ENCODE peak calls at places on chromosomes 12 and 14, in seven cellular contexts. H is HFF-Myc, V is H7, K is uterus, Z is cardiac muscle cell, Y is NB4, L is hepatocyte. F is an unnamed sample.

GRCh38 chr14:106037380-106037779 is 511.0 kb downstream of the TMEM121 start:
- DNase-seq in K (no peak), L (no peak), V (no peak), Y (no peak), H (no peak), Z (no peak), F (no peak)

GRCh38 chr12:94987806-94988205 is 15.7 kb downstream of the NDUFA12 start:
- DNase-seq in H (no peak), V (no peak), Z (no peak), Y (no peak), L (no peak), K (no peak), F (no peak)

GRCh38 chr12:109870648-109871047 is 9.7 kb downstream of the GLTP start:
- DNase-seq in Z (no peak), L (no peak), K (no peak), H (no peak), Y (peak), V (no peak), F (no peak)

GRCh38 chr14:74271365-74271764 is 31.4 kb downstream of the ABCD4 start:
- DNase-seq in L (no peak), Z (no peak), V (no peak), Y (no peak), K (no peak), H (no peak), F (no peak)

GRCh38 chr14:73833530-73834257 is 17.9 kb upstream of the PTGR2 start:
- DNase-seq in K (no peak), L (peak), Y (no peak), Z (peak), V (peak), H (no peak), F (no peak)

GRCh38 chr12:64780220-64780530 is 21.0 kb upstream of the GNS start:
- DNase-seq in H (no peak), Y (no peak), L (no peak), V (no peak), K (no peak), Z (no peak), F (no peak)

GRCh38 chr12:71208053-71208685 is 50.4 kb upstream of the TSPAN8 start:
- DNase-seq in V (no peak), Y (no peak), H (no peak), Z (no peak), L (no peak), K (no peak), F (no peak)

GRCh38 chr12:613996-614726 is 49.1 kb downstream of the NINJ2 start:
- DNase-seq in V (peak), L (no peak), Z (peak), H (no peak), Y (peak), K (no peak), F (no peak)

GRCh38 chr12:67681145-67681778 is 32.7 kb downstream of the DYRK2 start:
- DNase-seq in L (peak), H (peak), V (no peak), K (peak), Z (no peak), Y (no peak), F (peak)

GRCh38 chr12:90572778-90573177 is 382.2 kb downstream of the CCER1 start:
- DNase-seq in Z (no peak), K (no peak), L (no peak), H (no peak), Y (no peak), V (no peak), F (no peak)

GRCh38 chr12:124884587-124885438 is 21.1 kb upstream of the SCARB1 start:
- DNase-seq in L (peak), Y (no peak), V (peak), H (no peak), K (no peak), Z (no peak), F (no peak)

GRCh38 chr14:52835122-52835903 is 43.9 kb upstream of the GNPNAT1 start:
- DNase-seq in K (no peak), H (no peak), Z (no peak), L (peak), Y (no peak), V (peak), F (no peak)

GRCh38 chr14:90419200-90419599 is 22.4 kb downstream of the CALM1 start:
- DNase-seq in L (peak), Z (no peak), K (peak), Y (no peak), V (no peak), H (peak), F (peak)

GRCh38 chr12:120495189-120495722 is 657 bp upstream of the DYNLL1 start:
- DNase-seq in K (peak), V (no peak), H (no peak), Z (peak), Y (no peak), L (no peak), F (no peak)

GRCh38 chr12:57459055-57459749 is 383 bp upstream of the GLI1 start:
- DNase-seq in H (peak), V (peak), Z (peak), Y (peak), K (peak), L (peak), F (peak)
- H3K4me3 ChIP-seq in H (peak), V (peak), Z (peak), Y (peak), K (peak), L (peak), F (peak)

GRCh38 chr14:76828339-76829015 is 2.3 kb downstream of the LRRC74A start:
- DNase-seq in Y (no peak), H (no peak), K (no peak), V (no peak), L (no peak), Z (no peak), F (no peak)
- H3K4me3 ChIP-seq in Y (no peak), H (no peak), K (peak), V (no peak), L (no peak), Z (no peak), F (peak)

DNA sequence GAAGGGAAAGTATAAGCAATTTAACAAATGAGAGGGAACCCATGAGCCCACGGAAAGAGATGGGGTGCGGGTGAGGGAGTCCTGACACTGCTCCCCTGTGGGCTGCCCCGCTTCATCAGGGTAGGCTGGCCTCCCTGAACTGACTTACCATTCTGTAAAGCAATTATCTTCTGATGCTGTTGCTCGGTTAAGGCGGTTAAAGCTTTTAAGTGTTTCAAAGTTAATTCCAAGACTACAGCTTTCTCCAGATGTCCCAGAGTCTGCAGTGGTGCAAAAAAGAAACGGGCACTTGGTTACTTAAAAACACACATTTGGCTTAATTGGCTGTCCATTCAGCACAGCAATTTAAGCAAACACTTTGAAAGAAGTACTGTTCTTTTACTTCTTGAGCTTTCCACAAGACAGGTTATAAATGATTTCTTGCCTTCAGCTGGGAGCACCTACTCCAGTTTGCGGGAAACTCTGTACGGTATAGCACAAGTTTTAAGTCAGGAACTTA is 1.3 kb downstream of the BHLHE41 start:
- DNase-seq in Z (no peak), H (no peak), L (no peak), Y (no peak), V (no peak), K (no peak), F (no peak)
- H3K4me3 ChIP-seq in Z (no peak), H (peak), L (no peak), Y (peak), V (peak), K (peak), F (peak)

DNA sequence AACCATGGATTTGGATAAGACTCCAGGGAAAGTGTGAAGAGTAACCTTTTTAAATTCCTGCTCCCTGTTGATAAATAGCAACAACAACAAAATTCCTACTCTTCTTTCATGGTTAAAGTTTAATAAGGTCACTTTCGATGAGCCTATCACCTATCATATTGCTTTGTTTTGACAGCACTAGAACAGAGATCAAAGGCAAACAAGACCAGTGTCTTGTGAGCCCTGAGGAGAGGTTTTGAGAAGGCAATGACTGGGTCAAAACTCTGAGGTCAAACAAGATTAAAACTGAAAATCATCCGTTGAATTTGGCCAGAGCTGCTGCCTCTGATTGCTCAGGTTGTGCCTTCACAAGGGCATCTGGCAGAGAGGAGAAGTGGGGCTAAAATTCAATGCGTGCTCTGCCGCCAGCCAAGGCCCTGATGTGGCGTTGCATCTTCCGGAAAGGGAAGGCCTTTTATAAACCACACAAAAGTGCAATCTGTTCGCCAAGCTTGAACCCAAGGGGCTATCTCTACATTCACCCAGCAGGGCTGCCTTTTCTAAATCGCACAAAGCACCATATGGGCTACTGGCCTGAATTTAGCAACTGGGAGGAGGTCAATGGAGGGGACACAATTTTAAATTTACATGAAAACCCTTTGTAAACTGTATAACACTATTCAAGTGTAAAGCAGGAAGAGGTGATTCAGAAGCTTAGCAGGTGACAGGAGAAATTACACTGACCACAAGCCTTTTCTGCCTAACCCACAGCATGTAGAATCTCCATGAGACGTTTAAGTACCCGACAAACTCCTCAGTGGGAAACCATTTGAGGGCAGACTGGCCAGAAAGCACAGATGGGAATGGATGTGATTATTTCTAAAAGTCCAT is 140.8 kb downstream of the DAD1 start:
- DNase-seq in V (no peak), H (no peak), K (no peak), L (no peak), Z (no peak), Y (peak), F (no peak)
- H3K4me3 ChIP-seq in V (no peak), H (no peak), K (no peak), L (no peak), Z (no peak), Y (peak), F (no peak)

GRCh38 chr14:96824283-96824682 is 27.1 kb downstream of the VRK1 start:
- DNase-seq in Y (no peak), V (no peak), Z (no peak), L (no peak), K (no peak), H (peak), F (no peak)

GRCh38 chr14:96821501-96821900 is 24.3 kb downstream of the VRK1 start:
- DNase-seq in K (no peak), Z (no peak), Y (no peak), H (no peak), L (no peak), V (no peak), F (no peak)

GRCh38 chr14:96817750-96818666 is 20.8 kb downstream of the VRK1 start:
- DNase-seq in Y (no peak), L (no peak), K (no peak), Z (peak), V (no peak), H (no peak), F (no peak)

GRCh38 chr14:96827310-96827709 is 30.1 kb downstream of the VRK1 start:
- DNase-seq in Z (no peak), Y (no peak), V (no peak), H (no peak), K (no peak), L (no peak), F (no peak)

GRCh38 chr14:96823652-96824051 is 26.5 kb downstream of the VRK1 start:
- DNase-seq in K (no peak), V (no peak), Z (no peak), Y (no peak), L (no peak), H (no peak), F (no peak)
- H3K4me3 ChIP-seq in K (no peak), V (no peak), Z (no peak), Y (no peak), L (no peak), H (no peak), F (no peak)

DNA sequence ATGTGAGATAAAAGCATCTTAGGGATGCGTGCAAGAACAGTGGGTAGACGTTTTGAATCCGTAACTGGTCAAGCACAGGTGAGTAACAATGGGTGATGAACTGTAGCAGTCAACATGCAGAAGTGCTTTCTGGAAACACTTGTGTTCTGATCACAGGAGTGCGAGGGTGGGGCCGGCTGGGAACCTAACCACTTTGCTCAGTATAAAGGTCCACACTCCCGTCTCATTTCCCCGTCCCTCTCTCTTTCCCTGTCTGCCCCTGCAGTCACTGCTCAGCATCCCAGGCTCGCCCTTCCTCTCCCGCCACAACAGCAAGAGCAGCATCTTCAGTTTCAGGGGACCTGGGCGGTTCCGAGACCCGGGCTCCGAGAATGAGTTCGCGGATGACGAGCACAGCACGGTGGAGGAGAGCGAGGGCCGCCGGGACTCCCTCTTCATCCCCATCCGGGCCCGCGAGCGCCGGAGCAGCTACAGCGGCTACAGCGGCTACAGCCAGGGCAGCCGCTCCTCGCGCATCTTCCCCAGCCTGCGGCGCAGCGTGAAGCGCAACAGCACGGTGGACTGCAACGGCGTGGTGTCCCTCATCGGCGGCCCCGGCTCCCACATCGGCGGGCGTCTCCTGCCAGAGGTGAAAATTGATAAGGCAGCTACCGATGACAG is 127.1 kb downstream of the FIGNL2 start:
- DNase-seq in H (no peak), Y (peak), K (no peak), Z (peak), L (peak), V (peak), F (no peak)
- H3K4me3 ChIP-seq in H (peak), Y (no peak), K (no peak), Z (no peak), L (no peak), V (no peak), F (peak)

GRCh38 chr14:93974299-93974698 is 2.1 kb downstream of the ASB2 start:
- DNase-seq in V (no peak), Y (no peak), H (no peak), K (no peak), L (no peak), Z (no peak), F (no peak)
- H3K4me3 ChIP-seq in V (no peak), Y (no peak), H (no peak), K (peak), L (no peak), Z (no peak), F (peak)

DNA sequence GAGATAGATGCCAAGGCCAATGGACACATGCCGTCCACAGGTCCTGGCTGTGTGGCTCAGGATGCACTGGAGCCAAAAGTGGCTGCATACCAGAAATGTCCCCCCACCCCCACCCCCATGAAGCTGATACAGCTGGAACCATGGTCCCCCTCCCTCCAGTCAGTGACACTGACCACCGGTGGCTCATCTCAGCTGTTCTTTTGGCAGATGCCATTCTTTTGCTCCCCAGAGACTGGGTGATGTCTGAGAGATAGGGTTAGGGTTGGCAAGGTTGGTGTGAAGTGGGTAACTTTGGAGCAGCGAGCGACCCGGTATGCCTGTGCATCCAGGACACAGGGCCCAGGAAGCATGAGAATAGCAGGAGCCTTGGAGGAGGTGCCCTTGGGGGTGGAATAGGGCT is 285.6 kb downstream of the CACNA1C start:
- DNase-seq in K (no peak), H (no peak), Y (no peak), V (no peak), L (no peak), Z (no peak), F (no peak)
- H3K4me3 ChIP-seq in K (no peak), H (no peak), Y (no peak), V (no peak), L (no peak), Z (no peak), F (no peak)

F was measured in thoracic aorta.